ENCODE peak calls at places on chromosome 20, in five cellular contexts. K is EL; D is hippocampal formation; B is effector memory CD8-positive, alpha-beta T cell; X is T follicular helper cell. T is an unnamed sample.

GRCh38 chr20:53678315-53678989 is 84.8 kb upstream of the ZNF217 start:
- DNase-seq in D (no peak), X (no peak), B (no peak), K (no peak), T (no peak)

GRCh38 chr20:46400828-46401477 is 5.5 kb downstream of the ELMO2 start:
- DNase-seq in B (peak; percentile 38), X (peak; percentile 9), K (peak; percentile 57), D (no peak), T (peak; percentile 26)

GRCh38 chr20:8932192-8933150 is 136.4 kb upstream of the PLCB4 start:
- DNase-seq in X (no peak), K (peak; percentile 78), D (no peak), B (no peak), T (no peak)

GRCh38 chr20:23605867-23606651 is at the start of gene CST9:
- DNase-seq in B (no peak), X (no peak), D (no peak), K (no peak), T (no peak)

GRCh38 chr20:40563296-40563950 is 125.6 kb downstream of the MAFB start:
- DNase-seq in X (no peak), K (peak; percentile 29), B (no peak), D (no peak), T (no peak)

GRCh38 chr20:62805365-62805710 is 703 bp downstream of the OGFR start:
- DNase-seq in X (no peak), B (no peak), K (no peak), D (no peak), T (no peak)

GRCh38 chr20:59754551-59754950 is 150.2 kb downstream of the PHACTR3 start:
- DNase-seq in K (no peak), X (no peak), B (no peak), D (no peak), T (no peak)

GRCh38 chr20:45037050-45037449 is 63.9 kb downstream of the KCNS1 start:
- DNase-seq in B (no peak), K (peak; percentile 68), X (no peak), D (no peak), T (no peak)

GRCh38 chr20:19945732-19946670 is 71.2 kb upstream of the NAA20 start:
- DNase-seq in X (no peak), B (no peak), K (no peak), D (no peak), T (no peak)

GRCh38 chr20:62368303-62368628 is 1.2 kb upstream of the LAMA5 start:
- DNase-seq in D (no peak), K (no peak), X (no peak), B (no peak), T (no peak)

GRCh38 chr20:43726333-43726732 is 469 bp downstream of the GTSF1L start:
- DNase-seq in B (no peak), D (no peak), X (no peak), K (no peak), T (no peak)

GRCh38 chr20:48150568-48150967 is 365.3 kb upstream of the SULF2 start:
- DNase-seq in D (no peak), K (no peak), X (no peak), B (no peak), T (no peak)